ENCODE peak calls at places on chromosomes 1 and 21, in six cellular contexts. One of them, this sample, is unnamed.

GRCh38 chr1:236389253-236389652 is 4.8 kb upstream of the EDARADD start:
- DNase-seq in endothelial cell of umbilical vein: no peak
- DNase-seq in HepG2: no peak
- DNase-seq in transverse colon: no peak
- DNase-seq in spleen: no peak
- DNase-seq in vagina: no peak
- DNase-seq in this sample: no peak

GRCh38 chr1:197618065-197618464 is 157.2 kb downstream of the DENND1B start:
- DNase-seq in HepG2: peak; percentile 6
- DNase-seq in endothelial cell of umbilical vein: peak; percentile 4
- DNase-seq in transverse colon: no peak
- DNase-seq in vagina: no peak
- DNase-seq in spleen: no peak
- DNase-seq in this sample: no peak

GRCh38 chr1:64095832-64096231 is 107.6 kb upstream of the UBE2U start:
- DNase-seq in endothelial cell of umbilical vein: no peak
- DNase-seq in transverse colon: no peak
- DNase-seq in spleen: no peak
- DNase-seq in vagina: no peak
- DNase-seq in HepG2: no peak
- DNase-seq in this sample: no peak

GRCh38 chr1:208225954-208226937 is 17.9 kb downstream of the PLXNA2 start:
- DNase-seq in endothelial cell of umbilical vein: no peak
- DNase-seq in HepG2: no peak
- DNase-seq in transverse colon: no peak
- DNase-seq in spleen: no peak
- DNase-seq in vagina: no peak
- DNase-seq in this sample: no peak

GRCh38 chr1:87501738-87502137 is 173.1 kb downstream of the LMO4 start:
- DNase-seq in spleen: no peak
- DNase-seq in vagina: no peak
- DNase-seq in endothelial cell of umbilical vein: no peak
- DNase-seq in transverse colon: no peak
- DNase-seq in HepG2: no peak
- DNase-seq in this sample: no peak

GRCh38 chr1:80214888-80215540 is 1208.5 kb upstream of the ADGRL4 start:
- DNase-seq in transverse colon: no peak
- DNase-seq in spleen: no peak
- DNase-seq in vagina: no peak
- DNase-seq in HepG2: no peak
- DNase-seq in endothelial cell of umbilical vein: no peak
- DNase-seq in this sample: no peak

GRCh38 chr1:25867210-25867991 is 8.1 kb downstream of the PAQR7 start:
- DNase-seq in HepG2: peak; percentile 65
- DNase-seq in transverse colon: no peak
- DNase-seq in endothelial cell of umbilical vein: no peak
- DNase-seq in vagina: no peak
- DNase-seq in spleen: no peak
- DNase-seq in this sample: peak; percentile 36

GRCh38 chr21:38311765-38312164 is 55.0 kb downstream of the KCNJ15 start:
- DNase-seq in spleen: no peak
- DNase-seq in transverse colon: no peak
- DNase-seq in vagina: no peak
- DNase-seq in endothelial cell of umbilical vein: no peak
- DNase-seq in HepG2: no peak
- DNase-seq in this sample: no peak

GRCh38 chr1:235998812-235999211 is 66.1 kb downstream of the NID1 start:
- DNase-seq in vagina: no peak
- DNase-seq in endothelial cell of umbilical vein: no peak
- DNase-seq in spleen: no peak
- DNase-seq in HepG2: no peak
- DNase-seq in transverse colon: no peak
- DNase-seq in this sample: no peak

GRCh38 chr1:116472431-116472961 is 98.3 kb downstream of the CD58 start:
- DNase-seq in HepG2: peak; percentile 62
- DNase-seq in vagina: no peak
- DNase-seq in transverse colon: no peak
- DNase-seq in spleen: no peak
- DNase-seq in endothelial cell of umbilical vein: peak; percentile 55
- DNase-seq in this sample: no peak

GRCh38 chr1:228929476-228930027 is 194.3 kb downstream of the RHOU start:
- DNase-seq in HepG2: no peak
- DNase-seq in vagina: no peak
- DNase-seq in transverse colon: no peak
- DNase-seq in endothelial cell of umbilical vein: no peak
- DNase-seq in spleen: no peak
- DNase-seq in this sample: no peak

GRCh38 chr1:19921310-19921709 is 2.1 kb downstream of the PLA2G2E start:
- DNase-seq in HepG2: no peak
- DNase-seq in endothelial cell of umbilical vein: no peak
- DNase-seq in vagina: no peak
- DNase-seq in spleen: no peak
- DNase-seq in transverse colon: peak; percentile 64
- DNase-seq in this sample: no peak

GRCh38 chr1:163240705-163241104 is 38.0 kb upstream of the RGS5 start:
- DNase-seq in endothelial cell of umbilical vein: no peak
- DNase-seq in spleen: no peak
- DNase-seq in vagina: no peak
- DNase-seq in HepG2: no peak
- DNase-seq in transverse colon: no peak
- DNase-seq in this sample: no peak

GRCh38 chr1:169383449-169383848 is 15.5 kb downstream of the BLZF1 start:
- DNase-seq in transverse colon: no peak
- DNase-seq in HepG2: no peak
- DNase-seq in spleen: no peak
- DNase-seq in endothelial cell of umbilical vein: no peak
- DNase-seq in vagina: no peak
- DNase-seq in this sample: no peak

GRCh38 chr1:225871374-225872074 is 10.7 kb downstream of the TMEM63A start:
- DNase-seq in vagina: no peak
- DNase-seq in transverse colon: no peak
- DNase-seq in HepG2: no peak
- DNase-seq in endothelial cell of umbilical vein: no peak
- DNase-seq in spleen: peak; percentile 32
- DNase-seq in this sample: no peak

GRCh38 chr1:47179023-47179987 is 10.5 kb downstream of the PDZK1IP1 start:
- DNase-seq in endothelial cell of umbilical vein: peak; percentile 91
- DNase-seq in vagina: peak; percentile 87
- DNase-seq in transverse colon: peak; percentile 92
- DNase-seq in HepG2: peak; percentile 89
- DNase-seq in spleen: peak; percentile 90
- DNase-seq in this sample: peak; percentile 86

GRCh38 chr1:219177363-219177762 is 3.7 kb downstream of the LYPLAL1 start:
- DNase-seq in transverse colon: no peak
- DNase-seq in vagina: no peak
- DNase-seq in HepG2: no peak
- DNase-seq in endothelial cell of umbilical vein: peak; percentile 31
- DNase-seq in spleen: no peak
- DNase-seq in this sample: no peak

GRCh38 chr1:39230261-39231190 is 26.0 kb downstream of the MACF1 start:
- DNase-seq in spleen: peak; percentile 85
- DNase-seq in vagina: no peak
- DNase-seq in transverse colon: peak; percentile 19
- DNase-seq in HepG2: peak; percentile 4
- DNase-seq in endothelial cell of umbilical vein: no peak
- DNase-seq in this sample: peak; percentile 48

GRCh38 chr1:155983191-155984023 is 5.1 kb upstream of the ARHGEF2 start:
- DNase-seq in transverse colon: peak; percentile 45
- DNase-seq in HepG2: peak; percentile 44
- DNase-seq in spleen: no peak
- DNase-seq in endothelial cell of umbilical vein: no peak
- DNase-seq in vagina: no peak
- DNase-seq in this sample: no peak

GRCh38 chr21:43603641-43604504 is 55.4 kb downstream of the HSF2BP start:
- DNase-seq in transverse colon: no peak
- DNase-seq in endothelial cell of umbilical vein: no peak
- DNase-seq in HepG2: peak; percentile 15
- DNase-seq in vagina: no peak
- DNase-seq in spleen: no peak
- DNase-seq in this sample: no peak

GRCh38 chr1:7922301-7922700 is 18.3 kb downstream of the TNFRSF9 start:
- DNase-seq in HepG2: no peak
- DNase-seq in vagina: no peak
- DNase-seq in endothelial cell of umbilical vein: no peak
- DNase-seq in spleen: no peak
- DNase-seq in transverse colon: no peak
- DNase-seq in this sample: no peak

GRCh38 chr1:99700020-99700419 is 54.1 kb downstream of the PALMD start:
- DNase-seq in HepG2: no peak
- DNase-seq in vagina: no peak
- DNase-seq in spleen: no peak
- DNase-seq in transverse colon: no peak
- DNase-seq in endothelial cell of umbilical vein: no peak
- DNase-seq in this sample: no peak

GRCh38 chr1:30748098-30748698 is 9.4 kb downstream of the LAPTM5 start:
- DNase-seq in vagina: no peak
- DNase-seq in endothelial cell of umbilical vein: no peak
- DNase-seq in spleen: no peak
- DNase-seq in transverse colon: no peak
- DNase-seq in HepG2: no peak
- DNase-seq in this sample: peak; percentile 37

GRCh38 chr1:161736332-161736969 is 13.1 kb upstream of the DUSP12 start:
- DNase-seq in vagina: no peak
- DNase-seq in transverse colon: no peak
- DNase-seq in spleen: no peak
- DNase-seq in endothelial cell of umbilical vein: no peak
- DNase-seq in HepG2: no peak
- DNase-seq in this sample: no peak

GRCh38 chr1:222641269-222641948 is 23.5 kb downstream of the MIA3 start:
- DNase-seq in HepG2: no peak
- DNase-seq in vagina: no peak
- DNase-seq in spleen: no peak
- DNase-seq in endothelial cell of umbilical vein: no peak
- DNase-seq in transverse colon: no peak
- DNase-seq in this sample: no peak

GRCh38 chr1:198352975-198353695 is 187.3 kb downstream of the ATP6V1G3 start:
- DNase-seq in transverse colon: no peak
- DNase-seq in vagina: no peak
- DNase-seq in HepG2: no peak
- DNase-seq in spleen: no peak
- DNase-seq in endothelial cell of umbilical vein: no peak
- DNase-seq in this sample: no peak

GRCh38 chr1:154306151-154306550 is 14.7 kb upstream of the AQP10 start:
- DNase-seq in endothelial cell of umbilical vein: no peak
- DNase-seq in spleen: no peak
- DNase-seq in transverse colon: no peak
- DNase-seq in vagina: no peak
- DNase-seq in HepG2: no peak
- DNase-seq in this sample: no peak

GRCh38 chr1:16137890-16138467 is 17.9 kb downstream of the EPHA2 start:
- DNase-seq in endothelial cell of umbilical vein: no peak
- DNase-seq in vagina: no peak
- DNase-seq in transverse colon: no peak
- DNase-seq in spleen: no peak
- DNase-seq in HepG2: no peak
- DNase-seq in this sample: no peak
- TF ChIP-seq POLR2AphosphoS5 in endothelial cell of umbilical vein: no peak
- TF ChIP-seq POLR2AphosphoS5 in vagina: no peak
- TF ChIP-seq POLR2AphosphoS5 in transverse colon: no peak
- TF ChIP-seq POLR2AphosphoS5 in spleen: no peak
- TF ChIP-seq POLR2AphosphoS5 in HepG2: no peak
- TF ChIP-seq POLR2AphosphoS5 in this sample: no peak

GRCh38 chr1:183022202-183023145 is 746 bp upstream of the LAMC1 start:
- DNase-seq in transverse colon: peak; percentile 77
- DNase-seq in vagina: peak; percentile 98
- DNase-seq in endothelial cell of umbilical vein: peak; percentile 99
- DNase-seq in HepG2: peak; percentile 73
- DNase-seq in spleen: peak; percentile 86
- DNase-seq in this sample: peak; percentile 89

GRCh38 chr1:183023601-183024351 is 556 bp downstream of the LAMC1 start:
- DNase-seq in spleen: peak; percentile 91
- DNase-seq in vagina: no peak
- DNase-seq in endothelial cell of umbilical vein: peak; percentile 78
- DNase-seq in HepG2: peak; percentile 77
- DNase-seq in transverse colon: peak; percentile 84
- DNase-seq in this sample: peak; percentile 75

GRCh38 chr1:183024352-183025337 is 1.4 kb downstream of the LAMC1 start:
- DNase-seq in vagina: no peak
- DNase-seq in HepG2: no peak
- DNase-seq in endothelial cell of umbilical vein: peak; percentile 59
- DNase-seq in spleen: no peak
- DNase-seq in transverse colon: no peak
- DNase-seq in this sample: no peak

GRCh38 chr1:183021405-183022201 is 1.6 kb upstream of the LAMC1 start:
- DNase-seq in endothelial cell of umbilical vein: no peak
- DNase-seq in transverse colon: no peak
- DNase-seq in spleen: no peak
- DNase-seq in vagina: no peak
- DNase-seq in HepG2: no peak
- DNase-seq in this sample: no peak

GRCh38 chr1:183023146-183023600 is at the start of gene LAMC1:
- DNase-seq in transverse colon: peak; percentile 66
- DNase-seq in vagina: no peak
- DNase-seq in endothelial cell of umbilical vein: peak; percentile 80
- DNase-seq in spleen: peak; percentile 87
- DNase-seq in HepG2: peak; percentile 81
- DNase-seq in this sample: peak; percentile 63
- TF ChIP-seq CTCF in transverse colon: no peak
- TF ChIP-seq CTCF in vagina: no peak
- TF ChIP-seq CTCF in endothelial cell of umbilical vein: peak; percentile 22
- TF ChIP-seq CTCF in spleen: no peak
- TF ChIP-seq CTCF in HepG2: no peak
- TF ChIP-seq CTCF in this sample: no peak

GRCh38 chr1:171438441-171438840 is 46.9 kb upstream of the PRRC2C start:
- DNase-seq in HepG2: no peak
- DNase-seq in endothelial cell of umbilical vein: peak; percentile 81
- DNase-seq in spleen: no peak
- DNase-seq in vagina: no peak
- DNase-seq in transverse colon: no peak
- DNase-seq in this sample: no peak
- TF ChIP-seq POLR2AphosphoS5 in HepG2: no peak
- TF ChIP-seq POLR2AphosphoS5 in endothelial cell of umbilical vein: no peak
- TF ChIP-seq POLR2AphosphoS5 in spleen: no peak
- TF ChIP-seq POLR2AphosphoS5 in vagina: peak; percentile 57
- TF ChIP-seq POLR2AphosphoS5 in transverse colon: no peak
- TF ChIP-seq POLR2AphosphoS5 in this sample: no peak

GRCh38 chr1:23593556-23594148 is 34.4 kb upstream of the ID3 start:
- DNase-seq in endothelial cell of umbilical vein: no peak
- DNase-seq in spleen: no peak
- DNase-seq in vagina: no peak
- DNase-seq in transverse colon: no peak
- DNase-seq in HepG2: peak; percentile 40
- DNase-seq in this sample: no peak

GRCh38 chr1:23592209-23592905 is 33.1 kb upstream of the ID3 start:
- DNase-seq in spleen: no peak
- DNase-seq in transverse colon: no peak
- DNase-seq in HepG2: no peak
- DNase-seq in endothelial cell of umbilical vein: no peak
- DNase-seq in vagina: no peak
- DNase-seq in this sample: no peak

GRCh38 chr1:23591460-23592208 is 32.3 kb upstream of the ID3 start:
- DNase-seq in spleen: peak; percentile 85
- DNase-seq in HepG2: peak; percentile 85
- DNase-seq in transverse colon: no peak
- DNase-seq in vagina: no peak
- DNase-seq in endothelial cell of umbilical vein: no peak
- DNase-seq in this sample: no peak

GRCh38 chr1:23594149-23594917 is 35.0 kb upstream of the ID3 start:
- DNase-seq in HepG2: no peak
- DNase-seq in vagina: no peak
- DNase-seq in endothelial cell of umbilical vein: no peak
- DNase-seq in transverse colon: no peak
- DNase-seq in spleen: no peak
- DNase-seq in this sample: no peak

GRCh38 chr1:23593042-23593521 is 33.8 kb upstream of the ID3 start:
- DNase-seq in endothelial cell of umbilical vein: no peak
- DNase-seq in vagina: no peak
- DNase-seq in spleen: no peak
- DNase-seq in HepG2: no peak
- DNase-seq in transverse colon: no peak
- DNase-seq in this sample: no peak
- TF ChIP-seq CTCF in endothelial cell of umbilical vein: no peak
- TF ChIP-seq CTCF in vagina: no peak
- TF ChIP-seq CTCF in spleen: no peak
- TF ChIP-seq CTCF in HepG2: no peak
- TF ChIP-seq CTCF in transverse colon: no peak
- TF ChIP-seq CTCF in this sample: no peak